ENCODE peak calls at places on chromosomes 4 and X, in four cellular contexts. One of them, this sample, is unnamed. For H3K79me1, the result is how much of the 10 kb centered on the place peaks cover.

GRCh38 chrX:72366178-72366577 is 60.5 kb upstream of the CITED1 start:
- DNase-seq in IMR-90: no peak
- DNase-seq in neuronal stem cell: no peak
- DNase-seq in H9: no peak
- DNase-seq in this sample: no peak

GRCh38 chr4:173214661-173215060 is 46.0 kb downstream of the GALNT7 start:
- DNase-seq in IMR-90: peak
- DNase-seq in neuronal stem cell: no peak
- DNase-seq in H9: no peak
- DNase-seq in this sample: no peak

GRCh38 chr4:129821073-129821472 is 725.1 kb downstream of the C4orf33 start:
- DNase-seq in IMR-90: no peak
- DNase-seq in neuronal stem cell: no peak
- DNase-seq in H9: no peak
- DNase-seq in this sample: no peak

GRCh38 chr4:4574792-4575191 is 32.9 kb upstream of the STX18 start:
- DNase-seq in IMR-90: peak
- DNase-seq in neuronal stem cell: no peak
- DNase-seq in H9: peak
- DNase-seq in this sample: no peak

GRCh38 chr4:105951198-105951597 is 55.9 kb downstream of the NPNT start:
- DNase-seq in IMR-90: peak
- DNase-seq in neuronal stem cell: no peak
- DNase-seq in H9: no peak
- DNase-seq in this sample: peak

GRCh38 chr4:7857993-7858392 is 81.7 kb downstream of the AFAP1 start:
- DNase-seq in IMR-90: no peak
- DNase-seq in neuronal stem cell: no peak
- DNase-seq in H9: no peak
- DNase-seq in this sample: no peak

GRCh38 chrX:87409113-87409841 is 108.3 kb upstream of the KLHL4 start:
- DNase-seq in IMR-90: peak
- DNase-seq in neuronal stem cell: no peak
- DNase-seq in H9: no peak
- DNase-seq in this sample: no peak

GRCh38 chrX:2299871-2300270 is 200.9 kb downstream of the DHRSX start:
- DNase-seq in IMR-90: no peak
- DNase-seq in neuronal stem cell: no peak
- DNase-seq in H9: no peak
- DNase-seq in this sample: no peak

GRCh38 chr4:153223935-153224334 is 19.7 kb downstream of the TRIM2 start:
- DNase-seq in IMR-90: peak
- DNase-seq in neuronal stem cell: no peak
- DNase-seq in H9: no peak
- DNase-seq in this sample: no peak

GRCh38 chr4:20997886-20998285 is 297.6 kb downstream of the PACRGL start:
- DNase-seq in IMR-90: no peak
- DNase-seq in neuronal stem cell: no peak
- DNase-seq in H9: no peak
- DNase-seq in this sample: no peak

GRCh38 chrX:47991263-47992092 is 12.3 kb downstream of the ZNF182 start:
- DNase-seq in IMR-90: peak
- DNase-seq in neuronal stem cell: no peak
- DNase-seq in H9: no peak
- DNase-seq in this sample: peak

GRCh38 chrX:373641-374471 is 12.9 kb downstream of the PPP2R3B start:
- DNase-seq in IMR-90: peak
- DNase-seq in neuronal stem cell: peak
- DNase-seq in H9: peak
- DNase-seq in this sample: peak
- H3K79me1 ChIP-seq in IMR-90: under half
- H3K79me1 ChIP-seq in neuronal stem cell: under half
- H3K79me1 ChIP-seq in H9: under half
- H3K79me1 ChIP-seq in this sample: under half

GRCh38 chr4:117800636-117801035 is 233.7 kb upstream of the NDST3 start:
- DNase-seq in IMR-90: no peak
- DNase-seq in neuronal stem cell: no peak
- DNase-seq in H9: no peak
- DNase-seq in this sample: peak
- H4K8ac ChIP-seq in IMR-90: no peak
- H4K8ac ChIP-seq in neuronal stem cell: no peak
- H4K8ac ChIP-seq in H9: no peak
- H4K8ac ChIP-seq in this sample: no peak

GRCh38 chr4:3529363-3529762 is 2.9 kb downstream of the LRPAP1 start:
- DNase-seq in IMR-90: no peak
- DNase-seq in neuronal stem cell: no peak
- DNase-seq in H9: peak
- DNase-seq in this sample: peak
- H3K79me1 ChIP-seq in IMR-90: under half
- H3K79me1 ChIP-seq in neuronal stem cell: under half
- H3K79me1 ChIP-seq in H9: under half
- H3K79me1 ChIP-seq in this sample: under half

GRCh38 chr4:156584100-156584499 is 387.5 kb downstream of the PDGFC start:
- DNase-seq in IMR-90: no peak
- DNase-seq in neuronal stem cell: no peak
- DNase-seq in H9: no peak
- DNase-seq in this sample: peak

GRCh38 chr4:156581693-156582092 is 389.9 kb downstream of the PDGFC start:
- DNase-seq in IMR-90: no peak
- DNase-seq in neuronal stem cell: no peak
- DNase-seq in H9: no peak
- DNase-seq in this sample: no peak

GRCh38 chr4:156583265-156583664 is 388.3 kb downstream of the PDGFC start:
- DNase-seq in IMR-90: no peak
- DNase-seq in neuronal stem cell: no peak
- DNase-seq in H9: no peak
- DNase-seq in this sample: no peak

GRCh38 chr4:156578713-156579112 is 392.9 kb downstream of the PDGFC start:
- DNase-seq in IMR-90: no peak
- DNase-seq in neuronal stem cell: no peak
- DNase-seq in H9: no peak
- DNase-seq in this sample: no peak

GRCh38 chr4:156581282-156581681 is 390.3 kb downstream of the PDGFC start:
- DNase-seq in IMR-90: no peak
- DNase-seq in neuronal stem cell: no peak
- DNase-seq in H9: no peak
- DNase-seq in this sample: no peak
- H4K8ac ChIP-seq in IMR-90: no peak
- H4K8ac ChIP-seq in neuronal stem cell: no peak
- H4K8ac ChIP-seq in H9: no peak
- H4K8ac ChIP-seq in this sample: no peak

GRCh38 chr4:6293661-6294060 is 24.0 kb downstream of the WFS1 start:
- DNase-seq in IMR-90: no peak
- DNase-seq in neuronal stem cell: no peak
- DNase-seq in H9: no peak
- DNase-seq in this sample: no peak

GRCh38 chr4:6294705-6295421 is 25.2 kb downstream of the WFS1 start:
- DNase-seq in IMR-90: no peak
- DNase-seq in neuronal stem cell: no peak
- DNase-seq in H9: no peak
- DNase-seq in this sample: no peak

GRCh38 chr4:6291784-6292297 is 22.2 kb downstream of the WFS1 start:
- DNase-seq in IMR-90: no peak
- DNase-seq in neuronal stem cell: no peak
- DNase-seq in H9: no peak
- DNase-seq in this sample: no peak

GRCh38 chr4:6292376-6293096 is 22.9 kb downstream of the WFS1 start:
- DNase-seq in IMR-90: no peak
- DNase-seq in neuronal stem cell: no peak
- DNase-seq in H9: no peak
- DNase-seq in this sample: no peak

DNA sequence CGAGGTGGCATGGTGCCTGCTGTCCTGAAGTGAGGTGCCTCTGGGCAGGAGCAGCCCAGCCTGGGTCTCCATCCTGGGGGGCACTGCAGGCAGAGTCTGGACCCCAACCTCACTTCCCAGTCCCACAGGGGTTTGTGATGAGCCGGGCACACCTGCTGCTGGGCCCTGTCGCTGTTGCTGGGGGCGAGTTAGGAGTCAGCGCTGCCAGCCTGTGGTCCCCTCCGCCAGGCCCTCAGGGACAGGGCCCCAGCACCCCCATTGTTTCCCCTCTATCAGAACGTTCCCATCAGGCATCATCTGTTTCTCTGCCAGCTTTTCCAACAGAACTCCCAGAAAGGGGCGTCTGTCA is 23.4 kb downstream of the WFS1 start:
- DNase-seq in IMR-90: no peak
- DNase-seq in neuronal stem cell: no peak
- DNase-seq in H9: no peak
- DNase-seq in this sample: no peak
- H3K79me1 ChIP-seq in IMR-90: under half
- H3K79me1 ChIP-seq in neuronal stem cell: under half
- H3K79me1 ChIP-seq in H9: under half
- H3K79me1 ChIP-seq in this sample: under half

GRCh38 chr4:6420972-6421371 is 51.4 kb downstream of the PPP2R2C start:
- DNase-seq in IMR-90: no peak
- DNase-seq in neuronal stem cell: no peak
- DNase-seq in H9: no peak
- DNase-seq in this sample: no peak
- H4K8ac ChIP-seq in IMR-90: no peak
- H4K8ac ChIP-seq in neuronal stem cell: no peak
- H4K8ac ChIP-seq in H9: no peak
- H4K8ac ChIP-seq in this sample: no peak